ENCODE peak calls at places on chromosomes 4 and X, in seven cellular contexts. U is vagina, F is uterus, C is foreskin fibroblast, L is keratinocyte, G is IMR-90, O is fibroblast of the aortic adventitia. X is an unnamed sample.

GRCh38 chr4:54764501-54764900 is 106.7 kb downstream of the KIT start:
- DNase-seq in U (no peak), F (no peak), C (no peak), L (no peak), G (no peak), O (no peak), X (no peak)

GRCh38 chrX:47648376-47648775 is 2.0 kb downstream of the ELK1 start:
- DNase-seq in U (no peak), F (no peak), C (no peak), L (no peak), G (peak; percentile 67), O (no peak), X (no peak)

GRCh38 chrX:58025979-58026378 is 115.7 kb upstream of the ZXDA start:
- DNase-seq in U (no peak), F (no peak), C (peak; percentile 1), L (no peak), G (peak; percentile 25), O (peak; percentile 27), X (peak; percentile 29)

GRCh38 chrX:112820364-112821308 is 20.0 kb downstream of the AMOT start:
- DNase-seq in U (no peak), F (no peak), C (no peak), L (no peak), G (no peak), O (no peak), X (no peak)

GRCh38 chr4:49032440-49033161 is 46.5 kb downstream of the CWH43 start:
- DNase-seq in U (no peak), F (no peak), C (peak; percentile 7), L (no peak), G (peak; percentile 6), O (peak; percentile 13), X (peak; percentile 30)

GRCh38 chr4:177119021-177119461 is 190.6 kb upstream of the NEIL3 start:
- DNase-seq in U (no peak), F (no peak), C (no peak), L (no peak), G (peak; percentile 54), O (peak; percentile 95), X (no peak)

GRCh38 chr4:153962311-153963039 is 173.6 kb upstream of the SFRP2 start:
- DNase-seq in U (no peak), F (no peak), C (no peak), L (no peak), G (no peak), O (no peak), X (peak; percentile 25)

GRCh38 chr4:147581601-147582350 is 35.4 kb upstream of the TMEM184C start:
- DNase-seq in U (no peak), F (no peak), C (peak; percentile 85), L (no peak), G (peak; percentile 91), O (peak; percentile 65), X (no peak)

GRCh38 chrX:2584659-2585470 is 84.1 kb upstream of the DHRSX start:
- DNase-seq in U (no peak), F (no peak), C (no peak), L (no peak), G (no peak), O (no peak), X (no peak)

GRCh38 chrX:20382518-20383291 is 116.0 kb upstream of the RPS6KA3 start:
- DNase-seq in U (no peak), F (no peak), C (no peak), L (no peak), G (no peak), O (no peak), X (peak; percentile 41)

GRCh38 chr4:182901337-182901736 is 15.8 kb downstream of the DCTD start:
- DNase-seq in U (no peak), F (no peak), C (no peak), L (no peak), G (no peak), O (no peak), X (no peak)

GRCh38 chrX:31702208-31702607 is 630.4 kb upstream of the FTHL17 start:
- DNase-seq in U (no peak), F (no peak), C (no peak), L (no peak), G (no peak), O (no peak), X (no peak)

GRCh38 chr4:25859429-25860148 is 3.2 kb downstream of the SEL1L3 start:
- DNase-seq in U (no peak), F (no peak), C (no peak), L (no peak), G (no peak), O (no peak), X (peak; percentile 26)

GRCh38 chr4:150962245-150962644 is 52.8 kb downstream of the LRBA start:
- DNase-seq in U (no peak), F (no peak), C (no peak), L (peak; percentile 19), G (peak; percentile 23), O (no peak), X (peak; percentile 65)

GRCh38 chr4:165106518-165106917 is 6.1 kb downstream of the TMEM192 start:
- DNase-seq in U (peak; percentile 49), F (no peak), C (no peak), L (no peak), G (no peak), O (no peak), X (no peak)

GRCh38 chr4:71994559-71994958 is 37.2 kb upstream of the NPFFR2 start:
- DNase-seq in U (no peak), F (no peak), C (no peak), L (no peak), G (no peak), O (no peak), X (no peak)

GRCh38 chr4:152530600-152530999 is 5.3 kb downstream of the FBXW7 start:
- DNase-seq in U (no peak), F (no peak), C (no peak), L (no peak), G (no peak), O (no peak), X (peak; percentile 55)

GRCh38 chr4:79574741-79575451 is 166.9 kb upstream of the GK2 start:
- DNase-seq in U (no peak), F (no peak), C (no peak), L (no peak), G (no peak), O (no peak), X (no peak)

GRCh38 chr4:73341454-73341853 is 62.6 kb upstream of the ALB start:
- DNase-seq in U (no peak), F (no peak), C (peak; percentile 3), L (peak; percentile 5), G (peak; percentile 53), O (peak; percentile 82), X (peak; percentile 50)

GRCh38 chrX:111511477-111511876 is at the start of gene SERTM2:
- DNase-seq in U (no peak), F (peak; percentile 23), C (no peak), L (no peak), G (peak; percentile 4), O (peak; percentile 11), X (no peak)

GRCh38 chr4:153637201-153637600 is 46.9 kb upstream of the TLR2 start:
- DNase-seq in U (no peak), F (no peak), C (no peak), L (no peak), G (no peak), O (no peak), X (no peak)

GRCh38 chrX:125322431-125322830 is 2.8 kb downstream of the TEX13C start:
- DNase-seq in U (no peak), F (no peak), C (no peak), L (no peak), G (no peak), O (no peak), X (no peak)
- TF ChIP-seq CTCF in U (no peak), F (no peak), C (no peak), L (no peak), G (peak; percentile 7), O (no peak), X (no peak)

DNA sequence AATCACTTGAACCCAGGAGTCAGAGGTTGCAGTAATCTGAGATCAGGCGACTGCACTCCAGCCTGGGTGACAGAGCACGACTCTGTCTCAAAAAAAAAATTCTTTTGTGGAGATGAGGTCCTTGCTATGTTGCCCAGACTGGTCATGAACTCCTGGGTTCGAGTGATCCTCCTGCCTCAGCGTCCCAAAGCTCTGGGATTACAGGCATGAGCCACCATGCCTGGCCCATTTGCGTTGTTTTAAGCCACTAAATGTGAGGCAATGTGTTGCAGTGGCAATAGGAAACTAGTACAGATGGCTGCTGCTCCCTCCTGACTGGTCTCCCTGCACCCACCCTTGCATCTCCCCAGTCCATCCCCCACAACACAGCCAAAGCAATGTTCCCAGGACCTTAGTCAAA is 40.0 kb upstream of the APLN start:
- DNase-seq in U (no peak), F (no peak), C (no peak), L (no peak), G (no peak), O (no peak), X (no peak)
- H3K4me3 ChIP-seq in U (no peak overlapping the region), F (no peak overlapping the region), C (no peak overlapping the region), L (no peak overlapping the region), G (no peak overlapping the region), O (no peak overlapping the region), X (no peak overlapping the region)

GRCh38 chr4:107520368-107520767 is 199.7 kb downstream of the PAPSS1 start:
- DNase-seq in U (no peak), F (no peak), C (no peak), L (no peak), G (no peak), O (no peak), X (no peak)

GRCh38 chr4:107518076-107518475 is 202.0 kb downstream of the PAPSS1 start:
- DNase-seq in U (no peak), F (no peak), C (no peak), L (no peak), G (no peak), O (no peak), X (no peak)

DNA sequence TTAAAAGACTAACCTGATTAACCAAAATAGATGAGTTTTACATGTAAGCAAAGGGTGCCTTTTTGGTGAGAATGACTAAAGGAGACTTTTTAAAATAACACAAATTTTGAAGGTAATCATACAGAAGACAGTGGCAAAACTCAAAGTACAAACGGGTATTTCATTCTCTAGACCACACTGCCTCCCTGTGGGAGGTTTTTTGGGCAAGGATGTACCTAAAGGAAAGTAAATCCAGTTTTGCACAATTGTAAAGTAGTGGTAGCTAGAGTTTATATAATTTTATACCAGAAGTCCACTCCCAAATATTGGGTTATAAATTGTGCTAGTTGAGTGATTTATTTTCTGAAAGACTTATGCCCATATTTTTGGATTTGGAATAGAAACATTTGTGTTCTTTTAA is 201.0 kb downstream of the PAPSS1 start:
- DNase-seq in U (no peak), F (no peak), C (peak; percentile 23), L (no peak), G (peak; percentile 5), O (peak; percentile 41), X (peak; percentile 14)
- TF ChIP-seq CTCF in U (no peak), F (peak; percentile 29), C (peak; percentile 54), L (peak; percentile 32), G (peak; percentile 42), O (peak; percentile 39), X (peak; percentile 28)

DNA sequence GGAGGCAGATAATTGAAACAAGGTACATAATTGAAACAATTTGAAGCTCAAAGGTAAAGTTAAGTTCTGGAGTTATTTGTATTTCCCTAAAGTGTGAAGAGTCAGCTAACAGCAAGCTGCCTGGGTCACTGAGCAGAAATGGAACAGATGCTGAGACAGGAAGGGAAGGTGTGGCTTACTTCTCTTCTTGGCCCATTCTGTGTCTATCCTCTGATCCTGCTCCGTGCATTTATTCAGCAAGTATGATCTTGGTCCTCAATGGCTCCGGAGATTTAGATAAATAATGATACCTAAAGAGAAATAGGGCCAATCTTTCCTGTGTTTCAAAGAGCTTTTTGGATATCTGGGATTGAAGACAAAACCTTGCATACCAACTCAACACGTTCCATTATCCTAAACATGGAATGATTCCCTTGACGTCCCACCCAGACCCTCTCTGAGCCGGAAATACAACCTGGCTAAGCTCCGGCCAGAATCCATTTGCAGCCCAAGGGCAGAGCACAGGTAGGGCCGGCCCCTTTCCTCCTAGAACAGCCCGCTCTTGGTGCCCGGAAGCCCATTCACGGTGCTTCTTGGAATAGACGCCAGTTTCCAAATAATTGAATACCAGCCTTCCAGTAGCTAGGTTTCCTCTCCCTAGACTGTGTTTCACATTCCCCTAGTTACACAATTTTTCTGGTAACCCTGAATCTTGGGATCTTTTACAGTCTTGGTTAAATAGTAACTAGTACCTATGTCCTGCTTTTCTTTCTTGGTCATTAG is 210.9 kb downstream of the NWD2 start:
- DNase-seq in U (no peak), F (no peak), C (no peak), L (no peak), G (no peak), O (no peak), X (no peak)
- H3K4me3 ChIP-seq in U (no peak overlapping the region), F (no peak overlapping the region), C (no peak overlapping the region), L (no peak overlapping the region), G (no peak overlapping the region), O (no peak overlapping the region), X (no peak overlapping the region)